ENCODE peak calls at places on chromosomes 13 and 19, in eight cellular contexts. One of them, this sample, is unnamed.

GRCh38 chr19:19628499-19629134 is 597 bp upstream of the LPAR2 start:
- DNase-seq in GF-D8: no peak
- DNase-seq in right cardiac atrium: no peak
- DNase-seq in activated naive CD8-positive, alpha-beta T cell treated with anti-CD3 and anti-CD28 coated beads for 36 hours: peak; percentile 73
- DNase-seq in mesenteric fat pad: no peak
- DNase-seq in A172: no peak
- DNase-seq in naive thymus-derived CD8-positive, alpha-beta T cell: peak; percentile 35
- DNase-seq in stimulated activated CD8-positive, alpha-beta memory T cell treated with anti-CD3 and anti-CD28 coated beads, Interleukin-4, amount 100 ng/mL, for 4 hours: peak; percentile 33
- DNase-seq in this sample: no peak

GRCh38 chr19:3366104-3366760 is at the start of gene NFIC:
- DNase-seq in GF-D8: peak; percentile 53
- DNase-seq in right cardiac atrium: peak; percentile 86
- DNase-seq in activated naive CD8-positive, alpha-beta T cell treated with anti-CD3 and anti-CD28 coated beads for 36 hours: peak; percentile 49
- DNase-seq in mesenteric fat pad: no peak
- DNase-seq in A172: peak; percentile 81
- DNase-seq in naive thymus-derived CD8-positive, alpha-beta T cell: no peak
- DNase-seq in stimulated activated CD8-positive, alpha-beta memory T cell treated with anti-CD3 and anti-CD28 coated beads, Interleukin-4, amount 100 ng/mL, for 4 hours: peak; percentile 25
- DNase-seq in this sample: peak; percentile 88

GRCh38 chr19:17086129-17086528 is 10.6 kb downstream of the MYO9B start:
- DNase-seq in GF-D8: no peak
- DNase-seq in right cardiac atrium: no peak
- DNase-seq in activated naive CD8-positive, alpha-beta T cell treated with anti-CD3 and anti-CD28 coated beads for 36 hours: no peak
- DNase-seq in mesenteric fat pad: no peak
- DNase-seq in A172: no peak
- DNase-seq in naive thymus-derived CD8-positive, alpha-beta T cell: no peak
- DNase-seq in stimulated activated CD8-positive, alpha-beta memory T cell treated with anti-CD3 and anti-CD28 coated beads, Interleukin-4, amount 100 ng/mL, for 4 hours: no peak
- DNase-seq in this sample: no peak

GRCh38 chr19:33000510-33000909 is 28.5 kb downstream of the FAAP24 start:
- DNase-seq in GF-D8: no peak
- DNase-seq in right cardiac atrium: no peak
- DNase-seq in activated naive CD8-positive, alpha-beta T cell treated with anti-CD3 and anti-CD28 coated beads for 36 hours: no peak
- DNase-seq in mesenteric fat pad: no peak
- DNase-seq in A172: no peak
- DNase-seq in naive thymus-derived CD8-positive, alpha-beta T cell: no peak
- DNase-seq in stimulated activated CD8-positive, alpha-beta memory T cell treated with anti-CD3 and anti-CD28 coated beads, Interleukin-4, amount 100 ng/mL, for 4 hours: no peak
- DNase-seq in this sample: no peak

GRCh38 chr19:18700501-18701249 is 17.2 kb downstream of the CRTC1 start:
- DNase-seq in GF-D8: peak; percentile 28
- DNase-seq in right cardiac atrium: peak; percentile 82
- DNase-seq in activated naive CD8-positive, alpha-beta T cell treated with anti-CD3 and anti-CD28 coated beads for 36 hours: peak; percentile 73
- DNase-seq in mesenteric fat pad: no peak
- DNase-seq in A172: peak; percentile 67
- DNase-seq in naive thymus-derived CD8-positive, alpha-beta T cell: peak; percentile 64
- DNase-seq in stimulated activated CD8-positive, alpha-beta memory T cell treated with anti-CD3 and anti-CD28 coated beads, Interleukin-4, amount 100 ng/mL, for 4 hours: peak; percentile 40
- DNase-seq in this sample: peak; percentile 91

GRCh38 chr13:31234729-31235128 is 35.0 kb downstream of the B3GLCT start:
- DNase-seq in GF-D8: no peak
- DNase-seq in right cardiac atrium: no peak
- DNase-seq in activated naive CD8-positive, alpha-beta T cell treated with anti-CD3 and anti-CD28 coated beads for 36 hours: no peak
- DNase-seq in mesenteric fat pad: no peak
- DNase-seq in A172: no peak
- DNase-seq in naive thymus-derived CD8-positive, alpha-beta T cell: no peak
- DNase-seq in stimulated activated CD8-positive, alpha-beta memory T cell treated with anti-CD3 and anti-CD28 coated beads, Interleukin-4, amount 100 ng/mL, for 4 hours: no peak
- DNase-seq in this sample: no peak

GRCh38 chr13:113448885-113449692 is 4.2 kb downstream of the ADPRHL1 start:
- DNase-seq in GF-D8: no peak
- DNase-seq in right cardiac atrium: no peak
- DNase-seq in activated naive CD8-positive, alpha-beta T cell treated with anti-CD3 and anti-CD28 coated beads for 36 hours: no peak
- DNase-seq in mesenteric fat pad: peak; percentile 85
- DNase-seq in A172: no peak
- DNase-seq in naive thymus-derived CD8-positive, alpha-beta T cell: no peak
- DNase-seq in stimulated activated CD8-positive, alpha-beta memory T cell treated with anti-CD3 and anti-CD28 coated beads, Interleukin-4, amount 100 ng/mL, for 4 hours: peak; percentile 12
- DNase-seq in this sample: no peak

GRCh38 chr13:85093808-85094207 is 705.4 kb downstream of the SLITRK6 start:
- DNase-seq in GF-D8: no peak
- DNase-seq in right cardiac atrium: peak; percentile 34
- DNase-seq in activated naive CD8-positive, alpha-beta T cell treated with anti-CD3 and anti-CD28 coated beads for 36 hours: no peak
- DNase-seq in mesenteric fat pad: no peak
- DNase-seq in A172: peak; percentile 30
- DNase-seq in naive thymus-derived CD8-positive, alpha-beta T cell: no peak
- DNase-seq in stimulated activated CD8-positive, alpha-beta memory T cell treated with anti-CD3 and anti-CD28 coated beads, Interleukin-4, amount 100 ng/mL, for 4 hours: no peak
- DNase-seq in this sample: peak; percentile 44

GRCh38 chr13:22232186-22232585 is 561.3 kb downstream of the FGF9 start:
- DNase-seq in GF-D8: no peak
- DNase-seq in right cardiac atrium: no peak
- DNase-seq in activated naive CD8-positive, alpha-beta T cell treated with anti-CD3 and anti-CD28 coated beads for 36 hours: no peak
- DNase-seq in mesenteric fat pad: no peak
- DNase-seq in A172: no peak
- DNase-seq in naive thymus-derived CD8-positive, alpha-beta T cell: no peak
- DNase-seq in stimulated activated CD8-positive, alpha-beta memory T cell treated with anti-CD3 and anti-CD28 coated beads, Interleukin-4, amount 100 ng/mL, for 4 hours: no peak
- DNase-seq in this sample: no peak

GRCh38 chr13:102769679-102770078 is 3.9 kb downstream of the TEX30 start:
- DNase-seq in GF-D8: no peak
- DNase-seq in right cardiac atrium: no peak
- DNase-seq in activated naive CD8-positive, alpha-beta T cell treated with anti-CD3 and anti-CD28 coated beads for 36 hours: no peak
- DNase-seq in mesenteric fat pad: no peak
- DNase-seq in A172: no peak
- DNase-seq in naive thymus-derived CD8-positive, alpha-beta T cell: no peak
- DNase-seq in stimulated activated CD8-positive, alpha-beta memory T cell treated with anti-CD3 and anti-CD28 coated beads, Interleukin-4, amount 100 ng/mL, for 4 hours: no peak
- DNase-seq in this sample: no peak

GRCh38 chr13:114101325-114101821 is 31.1 kb downstream of the RASA3 start:
- DNase-seq in GF-D8: no peak
- DNase-seq in right cardiac atrium: no peak
- DNase-seq in activated naive CD8-positive, alpha-beta T cell treated with anti-CD3 and anti-CD28 coated beads for 36 hours: no peak
- DNase-seq in mesenteric fat pad: peak; percentile 89
- DNase-seq in A172: no peak
- DNase-seq in naive thymus-derived CD8-positive, alpha-beta T cell: no peak
- DNase-seq in stimulated activated CD8-positive, alpha-beta memory T cell treated with anti-CD3 and anti-CD28 coated beads, Interleukin-4, amount 100 ng/mL, for 4 hours: no peak
- DNase-seq in this sample: peak; percentile 61

GRCh38 chr13:73657821-73658540 is 476.2 kb downstream of the KLF12 start:
- DNase-seq in GF-D8: no peak
- DNase-seq in right cardiac atrium: peak; percentile 80
- DNase-seq in activated naive CD8-positive, alpha-beta T cell treated with anti-CD3 and anti-CD28 coated beads for 36 hours: no peak
- DNase-seq in mesenteric fat pad: no peak
- DNase-seq in A172: no peak
- DNase-seq in naive thymus-derived CD8-positive, alpha-beta T cell: no peak
- DNase-seq in stimulated activated CD8-positive, alpha-beta memory T cell treated with anti-CD3 and anti-CD28 coated beads, Interleukin-4, amount 100 ng/mL, for 4 hours: no peak
- DNase-seq in this sample: peak; percentile 80

GRCh38 chr19:4402171-4403004 is at the start of gene CHAF1A:
- DNase-seq in GF-D8: peak; percentile 99
- DNase-seq in right cardiac atrium: peak; percentile 99
- DNase-seq in activated naive CD8-positive, alpha-beta T cell treated with anti-CD3 and anti-CD28 coated beads for 36 hours: peak; percentile 99
- DNase-seq in mesenteric fat pad: peak; percentile 99
- DNase-seq in A172: peak; percentile 100
- DNase-seq in naive thymus-derived CD8-positive, alpha-beta T cell: peak; percentile 97
- DNase-seq in stimulated activated CD8-positive, alpha-beta memory T cell treated with anti-CD3 and anti-CD28 coated beads, Interleukin-4, amount 100 ng/mL, for 4 hours: peak; percentile 99
- DNase-seq in this sample: peak; percentile 99

This sample was measured in Right ventricle myocardium superior.